ENCODE peak calls at places on chromosome 18, in eight cellular contexts. C is COR-L47; Y is T47D; F is activated CD4-positive, alpha-beta T cell treated with anti-CD3 and anti-CD28 coated beads, Interleukin-2, amount 50 U/mL, for 1 hour; E is HCEC 1CT; L is HFFc6; M is T-helper 1 cell; O is GM20000. B is an unnamed sample.

GRCh38 chr18:9097349-9097748 is 5.2 kb upstream of the NDUFV2 start:
- DNase-seq in M (no peak), L (no peak), E (no peak), Y (no peak), F (no peak), C (no peak), O (no peak), B (no peak)

GRCh38 chr18:48676346-48676745 is 137.5 kb downstream of the CTIF start:
- DNase-seq in E (no peak), F (no peak), Y (no peak), C (no peak), M (no peak), O (no peak), L (no peak), B (no peak)

GRCh38 chr18:32730068-32730467 is 42.8 kb downstream of the KLHL14 start:
- DNase-seq in Y (no peak), O (no peak), M (no peak), C (peak; percentile 21), L (no peak), E (no peak), F (no peak), B (no peak)

GRCh38 chr18:24809173-24809955 is 348.9 kb downstream of the HRH4 start:
- DNase-seq in E (no peak), Y (no peak), M (no peak), O (no peak), F (no peak), C (no peak), L (no peak), B (no peak)

GRCh38 chr18:8667846-8668245 is 37.5 kb upstream of the MTCL1 start:
- DNase-seq in E (peak; percentile 49), Y (no peak), M (no peak), O (no peak), F (no peak), L (no peak), C (no peak), B (no peak)

GRCh38 chr18:59470627-59471121 is 111.6 kb upstream of the LMAN1 start:
- DNase-seq in C (no peak), O (no peak), F (no peak), M (no peak), E (no peak), L (no peak), Y (no peak), B (no peak)

GRCh38 chr18:69490813-69491212 is 90.1 kb downstream of the DOK6 start:
- DNase-seq in E (peak; percentile 16), L (peak; percentile 21), Y (no peak), F (no peak), O (no peak), C (no peak), M (no peak), B (no peak)

GRCh38 chr18:50170004-50170403 is 24.9 kb downstream of the MYO5B start:
- DNase-seq in C (no peak), M (no peak), O (no peak), E (no peak), F (no peak), Y (no peak), L (no peak), B (no peak)

GRCh38 chr18:48802543-48803428 is 148.0 kb downstream of the SMAD7 start:
- DNase-seq in C (no peak), M (no peak), F (no peak), E (no peak), O (no peak), L (no peak), Y (no peak), B (no peak)

GRCh38 chr18:44409524-44409923 is 271.2 kb upstream of the SETBP1 start:
- DNase-seq in L (no peak), E (no peak), F (no peak), C (no peak), O (no peak), Y (no peak), M (no peak), B (no peak)

GRCh38 chr18:12257996-12258718 is 4.0 kb downstream of the CIDEA start:
- DNase-seq in Y (no peak), O (no peak), M (no peak), C (no peak), L (no peak), E (no peak), F (no peak), B (no peak)

GRCh38 chr18:44325903-44326650 is 354.6 kb upstream of the SETBP1 start:
- DNase-seq in E (no peak), Y (peak; percentile 3), F (no peak), M (no peak), L (no peak), C (peak; percentile 86), O (peak; percentile 9), B (no peak)

GRCh38 chr18:54052259-54052658 is 172.2 kb downstream of the MBD2 start:
- DNase-seq in C (no peak), E (no peak), O (no peak), F (no peak), Y (no peak), M (no peak), L (no peak), B (no peak)

GRCh38 chr18:12029786-12030571 is 48.7 kb downstream of the IMPA2 start:
- DNase-seq in O (no peak), C (no peak), M (no peak), Y (no peak), F (no peak), E (no peak), L (no peak), B (no peak)

GRCh38 chr18:21742323-21742687 is 1.7 kb downstream of the MIB1 start:
- DNase-seq in L (no peak), F (no peak), Y (no peak), C (no peak), E (no peak), M (no peak), O (no peak), B (no peak)

GRCh38 chr18:6816154-6816553 is 86.6 kb downstream of the ARHGAP28 start:
- DNase-seq in O (no peak), E (no peak), C (no peak), M (no peak), F (no peak), Y (no peak), L (no peak), B (no peak)

GRCh38 chr18:49020621-49021021 is 69.9 kb upstream of the SMAD7 start:
- DNase-seq in L (peak; percentile 4), F (no peak), O (no peak), E (no peak), C (no peak), M (no peak), Y (no peak), B (no peak)

GRCh38 chr18:22169889-22170420 is 566 bp downstream of the GATA6 start:
- DNase-seq in Y (peak; percentile 51), C (no peak), E (peak; percentile 35), F (no peak), O (peak; percentile 45), L (no peak), M (no peak), B (no peak)

GRCh38 chr18:77899972-77900754 is 650.5 kb downstream of the GALR1 start:
- DNase-seq in C (peak; percentile 78), O (peak; percentile 82), E (no peak), F (peak; percentile 32), Y (peak; percentile 46), M (peak; percentile 32), L (no peak), B (peak; percentile 23)

GRCh38 chr18:5770176-5770575 is 125.1 kb downstream of the TMEM200C start:
- DNase-seq in Y (no peak), E (no peak), M (no peak), C (no peak), O (no peak), F (no peak), L (no peak), B (no peak)

GRCh38 chr18:66587430-66587829 is 16.5 kb downstream of the CDH19 start:
- DNase-seq in L (no peak), E (no peak), O (no peak), C (no peak), Y (no peak), F (no peak), M (no peak), B (no peak)

GRCh38 chr18:22552254-22552653 is 134.5 kb upstream of the CTAGE1 start:
- DNase-seq in E (no peak), Y (no peak), C (no peak), O (no peak), L (no peak), F (no peak), M (no peak), B (no peak)

GRCh38 chr18:9808530-9809241 is 77.1 kb upstream of the TXNDC2 start:
- DNase-seq in O (no peak), E (no peak), F (no peak), Y (no peak), L (no peak), C (no peak), M (no peak), B (no peak)

GRCh38 chr18:70578480-70578879 is 289.6 kb downstream of the SOCS6 start:
- DNase-seq in O (no peak), M (no peak), F (no peak), E (no peak), Y (no peak), C (no peak), L (no peak), B (no peak)